ENCODE peak calls at places on chromosomes 2 and 18, in nine cellular contexts. O is cardiac muscle cell; N is endothelial cell; Z is omental fat pad; S is AG10803; J is astrocyte of the cerebellum; B is fibroblast of mammary gland; P is lower lobe of right lung; T is CD4-positive, alpha-beta T cell. H is an unnamed sample.

GRCh38 chr2:197307236-197307932 is 3.2 kb downstream of the ANKRD44 start:
- DNase-seq in J (no peak), S (no peak), Z (no peak), P (no peak), B (no peak), O (no peak), T (no peak), N (no peak), H (no peak)

GRCh38 chr2:105912081-105912480 is 167.4 kb downstream of the NCK2 start:
- DNase-seq in O (no peak), T (no peak), Z (no peak), J (no peak), P (no peak), B (peak; percentile 22), S (no peak), N (no peak), H (no peak)

GRCh38 chr2:145864501-145864900 is 1344.6 kb upstream of the ZEB2 start:
- DNase-seq in N (no peak), J (no peak), B (no peak), T (no peak), Z (no peak), S (no peak), P (no peak), O (no peak), H (no peak)

GRCh38 chr2:231519975-231520555 is 10.2 kb downstream of the NMUR1 start:
- DNase-seq in B (no peak), O (no peak), Z (no peak), N (no peak), T (no peak), S (no peak), P (no peak), J (no peak), H (no peak)

GRCh38 chr18:57446322-57446721 is 11.1 kb downstream of the ONECUT2 start:
- DNase-seq in B (peak; percentile 24), N (peak; percentile 69), S (no peak), Z (no peak), T (no peak), P (no peak), J (no peak), O (peak; percentile 51), H (peak; percentile 38)

GRCh38 chr2:222860740-222861410 is at the start of gene ACSL3:
- DNase-seq in N (peak; percentile 99), Z (peak; percentile 83), S (peak; percentile 88), T (peak; percentile 91), B (peak; percentile 85), P (peak; percentile 99), J (peak; percentile 72), O (peak; percentile 99), H (peak; percentile 92)

GRCh38 chr2:217035967-217036366 is 176.1 kb upstream of the TNP1 start:
- DNase-seq in B (peak; percentile 7), O (no peak), N (no peak), Z (no peak), P (no peak), J (no peak), S (peak; percentile 14), T (no peak), H (no peak)

GRCh38 chr2:182240862-182241371 is 185.9 kb downstream of the PDE1A start:
- DNase-seq in T (no peak), S (peak; percentile 12), Z (no peak), B (peak; percentile 36), J (peak; percentile 11), P (no peak), N (peak; percentile 38), O (peak; percentile 42), H (peak; percentile 7)

GRCh38 chr2:210190345-210190744 is 19.1 kb upstream of the KANSL1L start:
- DNase-seq in O (no peak), T (no peak), N (no peak), Z (no peak), B (no peak), P (no peak), S (no peak), J (no peak), H (no peak)

GRCh38 chr2:154537845-154538244 is 160.7 kb upstream of the KCNJ3 start:
- DNase-seq in J (no peak), Z (no peak), N (no peak), S (no peak), P (no peak), O (no peak), B (no peak), T (no peak), H (no peak)

GRCh38 chr2:240868286-240869108 is at the start of gene AGXT:
- DNase-seq in J (no peak), N (no peak), P (no peak), B (peak; percentile 46), T (peak; percentile 29), Z (no peak), S (peak; percentile 16), O (peak; percentile 58), H (no peak)

GRCh38 chr2:69948032-69948962 is 13.1 kb downstream of the ASPRV1 start:
- DNase-seq in P (no peak), J (no peak), T (no peak), B (no peak), Z (no peak), S (peak; percentile 21), O (no peak), N (no peak), H (no peak)

GRCh38 chr2:238240761-238241711 is 1.2 kb upstream of the HES6 start:
- DNase-seq in J (no peak), S (no peak), T (no peak), P (peak; percentile 78), Z (no peak), B (peak; percentile 12), O (peak; percentile 86), N (peak; percentile 52), H (peak; percentile 72)

GRCh38 chr2:238238311-238238765 is 1.5 kb downstream of the HES6 start:
- DNase-seq in T (no peak), Z (no peak), P (no peak), N (no peak), J (no peak), B (no peak), S (no peak), O (no peak), H (no peak)

GRCh38 chr2:238238766-238239551 is 879 bp downstream of the HES6 start:
- DNase-seq in J (no peak), P (peak; percentile 63), Z (no peak), O (no peak), S (no peak), N (no peak), T (peak; percentile 48), B (no peak), H (no peak)

GRCh38 chr2:238239552-238239871 is 326 bp downstream of the HES6 start:
- DNase-seq in Z (no peak), S (no peak), B (no peak), O (peak; percentile 56), P (peak; percentile 63), N (peak; percentile 38), J (no peak), T (no peak), H (no peak)

DNA sequence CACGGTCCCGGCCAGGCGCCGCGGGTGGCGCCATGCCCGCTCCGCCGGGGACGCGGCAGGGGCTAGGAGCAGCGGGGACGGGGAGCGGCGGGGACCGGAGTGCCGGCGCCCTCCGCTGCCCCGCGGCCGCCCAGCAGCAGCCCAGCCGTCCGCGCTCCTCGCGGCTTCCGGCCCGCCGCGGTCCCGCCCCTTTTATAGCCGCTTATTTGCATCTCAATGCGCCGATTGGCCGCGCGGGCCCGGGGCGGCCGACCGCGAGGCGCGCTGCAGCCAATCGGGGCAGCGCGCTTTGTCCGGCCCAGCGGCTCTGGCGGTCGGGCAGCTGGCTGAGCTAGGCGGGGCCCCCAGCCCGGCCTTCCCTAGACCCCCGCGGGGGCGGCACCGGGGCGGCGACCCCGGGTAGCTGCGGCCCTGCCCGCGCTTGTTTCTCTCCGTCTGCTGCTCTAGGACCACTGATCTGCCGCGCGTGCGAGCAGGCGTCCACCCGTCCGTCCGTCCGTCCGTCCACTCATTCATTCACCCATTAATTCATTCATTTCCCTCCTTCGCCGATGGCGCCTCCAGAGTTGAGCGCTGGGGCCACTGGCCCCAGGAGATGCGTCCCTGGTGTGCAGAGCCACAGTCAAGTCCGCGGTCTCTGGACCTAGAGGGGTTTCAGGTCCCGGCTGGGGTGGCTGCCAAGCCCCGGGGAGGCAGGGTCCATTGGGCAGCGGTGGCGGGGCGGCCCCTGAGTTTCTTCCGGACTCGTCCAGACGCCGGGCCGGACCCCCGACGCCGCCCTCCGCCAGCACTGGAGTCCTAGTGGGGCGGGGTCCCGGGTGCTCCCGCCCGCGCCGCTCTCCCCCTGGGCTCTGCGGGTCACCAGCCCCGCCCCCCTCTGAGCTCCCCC is at the start of gene HES6:
- DNase-seq in N (peak; percentile 89), P (peak; percentile 95), J (peak; percentile 48), B (peak; percentile 64), T (peak; percentile 72), O (peak; percentile 96), Z (peak; percentile 52), S (peak; percentile 80), H (peak; percentile 84)
- TF ChIP-seq CTCF in N (no peak), P (peak; percentile 14), J (no peak), B (no peak), T (no peak), O (no peak), Z (no peak), S (no peak), H (no peak)

GRCh38 chr2:15941483-15941853 is 1.1 kb downstream of the MYCN start:
- DNase-seq in P (no peak), J (no peak), T (no peak), S (no peak), B (no peak), Z (no peak), O (peak; percentile 85), N (peak; percentile 51), H (peak; percentile 69)

GRCh38 chr2:15938803-15939555 is 1.4 kb upstream of the MYCN start:
- DNase-seq in N (no peak), S (no peak), P (no peak), O (no peak), T (no peak), Z (no peak), J (no peak), B (no peak), H (no peak)

GRCh38 chr2:15940661-15941482 is 522 bp downstream of the MYCN start:
- DNase-seq in J (no peak), P (no peak), N (peak; percentile 19), O (peak; percentile 45), B (no peak), Z (no peak), T (no peak), S (no peak), H (peak; percentile 33)

GRCh38 chr2:15939556-15939853 is 845 bp upstream of the MYCN start:
- DNase-seq in T (no peak), O (no peak), J (no peak), S (no peak), B (no peak), N (peak; percentile 78), P (peak; percentile 70), Z (no peak), H (no peak)

GRCh38 chr2:15939854-15940660 is at the start of gene MYCN:
- DNase-seq in S (peak; percentile 23), T (no peak), B (peak; percentile 36), Z (no peak), O (peak; percentile 95), J (no peak), P (no peak), N (peak; percentile 42), H (peak; percentile 85)
- TF ChIP-seq CTCF in S (peak; percentile 45), T (peak; percentile 69), B (peak; percentile 33), Z (no peak), O (peak; percentile 59), J (peak; percentile 62), P (peak; percentile 73), N (peak; percentile 61), H (peak; percentile 91)

GRCh38 chr18:34077599-34077998 is 147.1 kb downstream of the NOL4 start:
- DNase-seq in N (no peak), Z (no peak), S (no peak), O (no peak), P (no peak), T (no peak), J (no peak), B (no peak), H (no peak)
- TF ChIP-seq CTCF in N (peak; percentile 51), Z (no peak), S (no peak), O (no peak), P (no peak), T (no peak), J (no peak), B (peak; percentile 16), H (peak; percentile 50)

GRCh38 chr2:128536925-128537620 is 218.4 kb upstream of the HS6ST1 start:
- DNase-seq in P (no peak), N (no peak), T (no peak), B (peak; percentile 97), O (no peak), J (peak; percentile 98), S (peak; percentile 79), Z (no peak), H (no peak)
- TF ChIP-seq CTCF in P (no peak), N (no peak), T (no peak), B (no peak), O (no peak), J (no peak), S (no peak), Z (no peak), H (no peak)

H was measured in neural crest cell.